ENCODE peak calls at places on chromosomes 3 and 15, in eight cellular contexts. I is GM12892; B is EL; R is CD8-positive, alpha-beta T cell; G is fibroblast of mammary gland; E is AG04450; D is left colon; V is stimulated activated naive CD4-positive, alpha-beta T cell. H is an unnamed sample.

GRCh38 chr3:168273917-168274316 is 178.2 kb upstream of the GOLIM4 start:
- DNase-seq in G (no peak), B (no peak), E (no peak), R (no peak), V (no peak), D (no peak), I (no peak), H (no peak)

GRCh38 chr3:67401911-67402310 is 252.5 kb downstream of the SUCLG2 start:
- DNase-seq in R (no peak), G (peak; percentile 24), B (no peak), I (no peak), D (no peak), E (no peak), V (no peak), H (no peak)

GRCh38 chr15:41838400-41838897 is at the start of gene PLA2G4B:
- DNase-seq in B (no peak), D (peak; percentile 70), R (no peak), E (no peak), I (no peak), G (no peak), V (no peak), H (no peak)

GRCh38 chr3:123367467-123368154 is 81.3 kb downstream of the ADCY5 start:
- DNase-seq in I (no peak), E (no peak), G (no peak), B (no peak), R (no peak), D (no peak), V (no peak), H (no peak)

GRCh38 chr15:71387825-71388224 is 272.6 kb downstream of the THSD4 start:
- DNase-seq in I (no peak), R (no peak), B (no peak), E (no peak), G (no peak), D (no peak), V (no peak), H (no peak)

GRCh38 chr3:34864011-34864410 is 775.3 kb upstream of the ARPP21 start:
- DNase-seq in G (no peak), D (no peak), V (no peak), B (no peak), R (no peak), I (no peak), E (no peak), H (no peak)

GRCh38 chr3:150830094-150830681 is 67.2 kb upstream of the SIAH2 start:
- DNase-seq in E (no peak), I (no peak), V (no peak), R (no peak), G (no peak), D (no peak), B (no peak), H (no peak)

GRCh38 chr3:66452247-66453040 is 48.4 kb downstream of the LRIG1 start:
- DNase-seq in V (no peak), I (no peak), G (no peak), E (no peak), R (no peak), B (no peak), D (no peak), H (no peak)

GRCh38 chr3:160860346-160860745 is 104.3 kb downstream of the PPM1L start:
- DNase-seq in V (no peak), I (no peak), B (no peak), D (no peak), E (no peak), R (no peak), G (no peak), H (no peak)

GRCh38 chr15:47718474-47719440 is 1.5 kb downstream of the SEMA6D start:
- DNase-seq in V (no peak), B (peak; percentile 2), I (no peak), R (no peak), G (no peak), D (peak; percentile 44), E (no peak), H (no peak)

GRCh38 chr3:181726351-181727121 is 14.8 kb downstream of the SOX2 start:
- DNase-seq in D (no peak), G (no peak), I (no peak), R (no peak), V (no peak), B (no peak), E (no peak), H (no peak)

GRCh38 chr3:195546130-195546560 is 3.0 kb upstream of the PPP1R2 start:
- DNase-seq in G (peak; percentile 92), E (no peak), I (no peak), R (no peak), V (no peak), B (peak; percentile 87), D (no peak), H (no peak)

GRCh38 chr3:70277304-70277703 is 35.1 kb downstream of the MDFIC2 start:
- DNase-seq in I (no peak), E (no peak), R (no peak), B (no peak), D (no peak), G (no peak), V (no peak), H (no peak)

GRCh38 chr3:39250116-39250747 is 29.6 kb downstream of the CX3CR1 start:
- DNase-seq in B (no peak), G (peak; percentile 36), R (no peak), I (no peak), E (no peak), D (no peak), V (no peak), H (no peak)

GRCh38 chr3:156859578-156859977 is 33.4 kb downstream of the LEKR1 start:
- DNase-seq in V (no peak), G (no peak), B (no peak), D (no peak), I (no peak), E (no peak), R (no peak), H (no peak)